ENCODE peak calls at places on chromosomes 12 and 14, in seven cellular contexts. G is H9, P is IMR-90, Y is neuronal stem cell, C is mesenchymal stem cell, Q is H1, E is trophoblast cell. X is an unnamed sample.

GRCh38 chr14:38256358-38256840 is 506 bp upstream of the CLEC14A start:
- DNase-seq in G (no peak), P (peak), Y (no peak), C (peak), Q (no peak), E (no peak), X (peak)

GRCh38 chr14:30790827-30791226 is 83.5 kb upstream of the COCH start:
- DNase-seq in G (no peak), P (no peak), Y (no peak), C (no peak), Q (no peak), E (no peak), X (no peak)

GRCh38 chr12:88351121-88351520 is 209.0 kb downstream of the TMTC3 start:
- DNase-seq in G (no peak), P (peak), Y (no peak), C (no peak), Q (no peak), E (no peak), X (no peak)

GRCh38 chr12:122133192-122133950 is 40.6 kb downstream of the IL31 start:
- DNase-seq in G (peak), P (no peak), Y (no peak), C (no peak), Q (peak), E (no peak), X (peak)

GRCh38 chr14:71004481-71004880 is 97.2 kb downstream of the PCNX1 start:
- DNase-seq in G (no peak), P (peak), Y (no peak), C (no peak), Q (no peak), E (no peak), X (no peak)

GRCh38 chr14:21090194-21090939 is 8.1 kb downstream of the ZNF219 start:
- DNase-seq in G (peak), P (no peak), Y (no peak), C (no peak), Q (peak), E (no peak), X (peak)

GRCh38 chr12:16520328-16520727 is 85.6 kb downstream of the LMO3 start:
- DNase-seq in G (no peak), P (peak), Y (no peak), C (no peak), Q (no peak), E (no peak), X (no peak)

GRCh38 chr14:41229824-41230223 is 376.9 kb upstream of the LRFN5 start:
- DNase-seq in G (no peak), P (no peak), Y (no peak), C (no peak), Q (no peak), E (no peak), X (no peak)

GRCh38 chr12:90229771-90230170 is 521.1 kb upstream of the ATP2B1 start:
- DNase-seq in G (peak), P (no peak), Y (peak), C (peak), Q (no peak), E (no peak), X (peak)

GRCh38 chr12:70543444-70543843 is 93.8 kb downstream of the PTPRB start:
- DNase-seq in G (no peak), P (peak), Y (no peak), C (peak), Q (no peak), E (no peak), X (peak)

GRCh38 chr14:94591871-94592270 is 10.6 kb downstream of the SERPINA5 start:
- DNase-seq in G (no peak), P (no peak), Y (no peak), C (no peak), Q (no peak), E (no peak), X (no peak)

GRCh38 chr14:34951286-34951685 is 31.5 kb upstream of the SRP54 start:
- DNase-seq in G (no peak), P (peak), Y (no peak), C (no peak), Q (no peak), E (no peak), X (no peak)

DNA sequence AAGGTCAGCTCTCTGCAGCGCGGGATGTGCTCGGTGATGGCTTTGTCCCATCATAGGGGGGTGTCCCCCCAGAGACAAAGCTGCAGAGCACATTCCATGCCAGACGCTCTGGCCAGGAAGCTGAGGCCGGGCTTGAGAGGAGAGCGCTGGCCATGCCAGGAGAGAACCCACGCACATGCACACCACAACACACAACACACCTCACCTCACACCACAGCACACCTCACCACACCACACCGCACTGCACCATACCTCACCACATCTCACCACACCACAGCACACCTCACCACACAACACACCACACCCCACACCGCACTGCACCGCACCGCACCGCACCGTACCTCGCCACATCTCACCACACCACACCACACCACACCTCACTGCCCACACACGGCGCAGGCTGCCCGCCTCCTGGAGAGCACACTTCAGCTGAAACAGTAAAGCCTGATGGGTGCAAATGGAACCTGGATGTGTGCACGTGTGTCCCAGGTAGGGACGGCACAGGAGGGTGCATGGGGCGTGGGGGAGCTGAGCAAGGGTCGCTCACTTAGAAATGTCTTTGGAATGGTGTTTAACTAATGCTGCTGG is 10.8 kb downstream of the ANKRD9 start:
- DNase-seq in G (no peak), P (no peak), Y (no peak), C (no peak), Q (no peak), E (no peak), X (no peak)
- H3K18ac ChIP-seq in G (no peak), P (no peak), Y (no peak), C (peak), Q (no peak), E (no peak), X (no peak)

DNA sequence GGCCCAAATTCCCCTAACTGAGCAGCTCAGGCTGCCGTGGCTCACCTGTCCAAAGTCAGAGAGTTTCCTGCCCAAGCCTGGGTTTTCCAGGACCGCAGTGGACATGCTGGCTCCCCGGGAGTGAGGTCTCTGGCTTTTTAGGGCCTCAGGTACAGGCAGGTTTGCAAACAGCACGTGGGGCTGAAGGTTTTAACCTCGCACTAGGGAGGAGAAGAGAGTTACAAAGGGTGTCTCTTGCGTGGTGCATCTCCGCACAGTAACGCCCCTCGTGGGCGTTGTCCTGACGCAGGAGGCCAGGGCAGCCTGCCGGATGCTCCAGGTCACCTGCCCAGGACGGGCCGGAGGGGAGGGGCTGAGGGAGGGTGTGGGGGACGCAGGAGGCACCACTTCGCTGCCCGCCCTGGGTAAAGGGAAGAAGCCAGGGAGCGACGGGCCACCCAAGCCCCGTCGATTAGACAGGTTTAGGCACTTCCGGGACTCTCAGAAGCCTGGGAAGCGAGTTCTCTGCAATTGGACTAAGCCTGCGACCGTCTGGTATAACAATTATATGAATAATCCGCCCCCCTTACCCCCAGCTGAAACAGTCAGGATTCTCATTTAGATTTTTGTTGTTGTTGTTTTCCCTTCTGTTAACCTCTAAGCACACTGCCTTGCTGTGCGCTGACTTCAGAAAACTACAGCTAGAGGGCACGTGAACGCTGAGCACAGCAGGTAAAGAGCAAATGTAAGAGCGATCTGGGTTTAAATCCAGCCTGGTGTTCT is at the start of gene PAH:
- DNase-seq in G (peak), P (no peak), Y (peak), C (no peak), Q (peak), E (no peak), X (peak)
- H3K18ac ChIP-seq in G (peak), P (no peak), Y (peak), C (no peak), Q (peak), E (no peak), X (no peak)

GRCh38 chr12:110180591-110181005 is 56.4 kb downstream of the IFT81 start:
- DNase-seq in G (no peak), P (peak), Y (no peak), C (no peak), Q (no peak), E (peak), X (no peak)

GRCh38 chr12:110175201-110175600 is 51.0 kb downstream of the IFT81 start:
- DNase-seq in G (no peak), P (no peak), Y (no peak), C (no peak), Q (no peak), E (no peak), X (no peak)

GRCh38 chr12:110174373-110174996 is 50.3 kb downstream of the IFT81 start:
- DNase-seq in G (no peak), P (no peak), Y (no peak), C (no peak), Q (no peak), E (peak), X (no peak)

GRCh38 chr12:110179291-110179690 is 55.1 kb downstream of the IFT81 start:
- DNase-seq in G (no peak), P (peak), Y (no peak), C (peak), Q (no peak), E (peak), X (no peak)

GRCh38 chr12:110176745-110177144 is 52.6 kb downstream of the IFT81 start:
- DNase-seq in G (no peak), P (peak), Y (no peak), C (no peak), Q (no peak), E (no peak), X (no peak)
- H3K18ac ChIP-seq in G (no peak), P (no peak), Y (no peak), C (no peak), Q (no peak), E (no peak), X (no peak)

DNA sequence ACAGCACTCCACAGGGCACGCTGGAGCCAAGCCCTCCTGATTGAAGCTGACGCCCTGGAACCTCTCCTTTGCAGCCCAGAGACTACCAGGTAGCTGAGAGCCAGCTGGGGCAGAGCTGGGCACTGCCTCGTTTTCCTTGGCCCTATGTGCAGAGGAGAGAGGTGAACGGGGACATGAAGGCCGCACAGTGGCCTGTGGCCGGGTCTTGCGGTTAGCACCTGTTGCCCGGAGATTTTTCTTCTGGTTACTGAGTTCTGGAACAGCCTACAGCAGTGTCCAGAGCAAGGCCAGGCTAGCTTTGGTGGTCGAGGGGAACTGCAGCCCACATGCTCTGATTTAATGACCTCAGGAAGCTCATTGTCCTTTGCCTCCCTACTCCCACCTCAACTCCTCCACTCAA is 201.3 kb upstream of the PRMT8 start:
- DNase-seq in G (no peak), P (no peak), Y (no peak), C (no peak), Q (no peak), E (no peak), X (no peak)
- H3K18ac ChIP-seq in G (no peak), P (no peak), Y (no peak), C (no peak), Q (no peak), E (no peak), X (no peak)

DNA sequence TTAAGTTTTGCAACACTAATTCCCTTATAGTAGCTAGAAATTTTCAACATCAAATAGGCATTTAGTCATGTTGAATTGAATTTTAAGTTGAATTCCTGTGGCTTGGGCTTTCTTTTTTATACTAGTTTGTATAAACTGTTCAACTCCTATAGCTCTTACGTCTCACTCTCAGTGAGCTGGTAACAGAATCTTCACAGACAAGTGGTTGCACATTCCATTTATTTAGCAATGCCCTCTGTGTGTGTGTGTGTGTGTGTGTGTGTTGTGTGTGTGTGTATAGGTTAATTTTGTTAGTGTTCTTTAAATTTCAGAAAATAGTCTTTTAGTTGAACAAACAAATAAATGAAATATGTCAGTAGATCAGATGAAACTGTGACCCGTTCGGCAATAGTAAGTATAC is 425.0 kb downstream of the NPAS3 start:
- DNase-seq in G (no peak), P (no peak), Y (no peak), C (peak), Q (no peak), E (no peak), X (no peak)
- H3K18ac ChIP-seq in G (no peak), P (no peak), Y (no peak), C (no peak), Q (no peak), E (no peak), X (no peak)

GRCh38 chr12:130131817-130132216 is 30.4 kb upstream of the FZD10 start:
- DNase-seq in G (no peak), P (no peak), Y (no peak), C (no peak), Q (no peak), E (no peak), X (no peak)
- H3K18ac ChIP-seq in G (no peak), P (no peak), Y (peak), C (no peak), Q (no peak), E (no peak), X (no peak)

DNA sequence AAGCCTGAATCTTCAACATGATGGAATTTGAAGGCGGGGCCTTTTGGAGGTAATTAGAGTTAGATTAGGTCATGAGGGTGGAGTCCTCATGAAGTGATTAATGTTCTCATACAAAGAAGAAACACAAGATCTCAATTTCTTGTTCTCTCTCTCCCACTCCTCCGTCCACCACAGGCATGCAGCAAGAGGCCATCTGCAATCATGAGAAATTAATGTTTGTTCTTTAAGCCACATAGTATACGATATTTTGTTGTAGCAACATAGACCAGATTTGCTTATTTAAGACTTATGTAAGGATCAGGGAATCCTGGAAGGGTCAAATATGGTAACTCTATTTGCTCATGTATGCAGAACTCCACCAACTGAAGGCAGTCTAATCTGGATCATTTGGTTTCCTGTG is 429.0 kb downstream of the LRIG3 start:
- DNase-seq in G (no peak), P (peak), Y (no peak), C (peak), Q (no peak), E (no peak), X (no peak)
- H3K18ac ChIP-seq in G (no peak), P (no peak), Y (no peak), C (no peak), Q (no peak), E (no peak), X (no peak)

DNA sequence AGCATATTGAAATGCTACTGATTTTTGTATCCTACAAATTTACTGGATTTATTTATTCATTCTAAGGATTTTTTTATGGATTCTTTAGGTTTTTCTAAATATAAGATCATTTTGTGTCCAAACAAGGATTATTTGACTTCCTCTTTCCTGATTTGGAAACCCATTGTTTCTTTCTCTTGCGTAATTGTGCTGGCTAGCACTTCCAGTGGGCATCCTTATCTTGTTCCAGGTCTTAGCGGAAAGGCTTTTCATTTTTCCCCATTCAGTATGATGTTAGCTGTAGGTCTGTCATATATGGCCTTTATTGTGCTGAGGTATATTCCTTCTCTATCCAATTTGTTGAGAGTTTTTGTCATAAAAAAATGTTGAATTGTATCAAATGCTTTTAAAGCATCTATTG is 57.2 kb upstream of the RHOJ start:
- DNase-seq in G (no peak), P (no peak), Y (no peak), C (no peak), Q (no peak), E (no peak), X (no peak)
- H3K18ac ChIP-seq in G (no peak), P (no peak), Y (no peak), C (no peak), Q (no peak), E (no peak), X (no peak)

GRCh38 chr12:26091837-26092236 is 33.0 kb downstream of the BHLHE41 start:
- DNase-seq in G (peak), P (no peak), Y (no peak), C (no peak), Q (no peak), E (no peak), X (peak)

GRCh38 chr12:26101833-26102232 is 23.0 kb downstream of the BHLHE41 start:
- DNase-seq in G (no peak), P (no peak), Y (no peak), C (no peak), Q (no peak), E (no peak), X (peak)

GRCh38 chr12:26100966-26101744 is 23.7 kb downstream of the BHLHE41 start:
- DNase-seq in G (no peak), P (no peak), Y (no peak), C (no peak), Q (no peak), E (peak), X (no peak)

GRCh38 chr12:26092706-26093105 is 32.1 kb downstream of the BHLHE41 start:
- DNase-seq in G (no peak), P (peak), Y (no peak), C (peak), Q (no peak), E (no peak), X (no peak)

DNA sequence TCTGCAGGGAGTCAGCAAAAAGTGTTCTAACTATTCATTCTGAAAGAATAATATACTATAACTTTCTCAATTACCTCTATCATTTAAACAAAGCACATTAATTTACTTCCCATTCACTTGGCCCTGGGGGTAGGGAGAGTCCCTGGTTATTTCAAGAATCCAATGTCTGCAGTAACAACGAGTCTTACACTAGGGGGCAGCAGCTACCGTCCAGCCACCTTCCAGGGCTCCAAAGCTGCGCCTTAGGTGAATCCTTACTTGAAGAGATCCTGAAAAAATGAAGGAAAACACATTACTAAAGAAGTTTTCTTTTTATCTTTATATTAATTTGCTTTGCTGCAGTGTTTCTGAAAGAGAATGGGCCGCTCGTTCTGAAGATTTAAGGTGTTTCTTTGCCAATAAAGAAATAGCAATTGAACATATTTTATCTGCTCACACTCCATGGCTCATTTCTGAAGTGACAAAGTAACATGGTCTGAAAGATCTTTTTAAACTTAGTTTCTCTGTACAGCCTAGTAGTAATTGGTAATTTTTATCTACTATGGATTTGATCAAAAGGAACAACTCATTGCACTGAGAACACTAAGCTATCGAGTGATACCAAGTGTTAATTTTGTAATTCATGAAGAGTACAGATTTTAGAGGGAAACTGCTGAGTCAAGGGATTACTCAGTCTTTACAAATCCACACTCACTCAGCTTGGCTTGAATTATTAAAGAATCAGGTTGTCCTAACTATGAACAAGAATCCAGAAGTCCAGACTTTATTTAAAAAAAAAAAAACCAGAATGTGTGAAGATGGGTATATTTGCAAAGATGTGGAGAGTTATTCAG is 27.6 kb downstream of the BHLHE41 start:
- DNase-seq in G (peak), P (peak), Y (peak), C (peak), Q (peak), E (peak), X (peak)
- H3K18ac ChIP-seq in G (no peak), P (no peak), Y (no peak), C (no peak), Q (no peak), E (no peak), X (no peak)

X was measured in mesendoderm.